ENCODE peak calls at places on chromosomes 16 and 17, in six cellular contexts. P, N, V, W, G and H are unnamed samples.

GRCh38 chr16:24054649-24055560 is 201.2 kb upstream of the CACNG3 start:
- DNase-seq in P (no peak), N (no peak), V (no peak), W (no peak), G (no peak), H (peak; percentile 89)

GRCh38 chr16:29717113-29717512 is 28.7 kb downstream of the C16orf54 start:
- DNase-seq in P (no peak), N (no peak), V (no peak), W (no peak), G (no peak), H (no peak)

GRCh38 chr16:66905633-66906539 is 12.8 kb downstream of the CDH16 start:
- DNase-seq in P (no peak), N (peak; percentile 74), V (peak; percentile 97), W (peak; percentile 23), G (peak; percentile 85), H (no peak)

GRCh38 chr16:10040136-10041080 is 141.8 kb downstream of the GRIN2A start:
- DNase-seq in P (no peak), N (no peak), V (no peak), W (no peak), G (no peak), H (no peak)

GRCh38 chr16:54817432-54817831 is 113.2 kb upstream of the IRX5 start:
- DNase-seq in P (peak; percentile 17), N (no peak), V (peak; percentile 23), W (peak; percentile 34), G (no peak), H (peak; percentile 15)

GRCh38 chr17:11486726-11487310 is 111.5 kb upstream of the DNAH9 start:
- DNase-seq in P (no peak), N (no peak), V (no peak), W (no peak), G (no peak), H (no peak)

GRCh38 chr17:75552847-75553552 is 27.5 kb downstream of the LLGL2 start:
- DNase-seq in P (peak; percentile 44), N (no peak), V (peak; percentile 69), W (no peak), G (no peak), H (no peak)

GRCh38 chr17:27977751-27978688 is 64.5 kb upstream of the NLK start:
- DNase-seq in P (no peak), N (no peak), V (no peak), W (no peak), G (no peak), H (peak; percentile 30)

GRCh38 chr17:17528696-17529652 is 32.8 kb upstream of the RASD1 start:
- DNase-seq in P (no peak), N (no peak), V (no peak), W (peak; percentile 29), G (peak; percentile 83), H (no peak)

GRCh38 chr16:85619089-85619850 is 6.1 kb downstream of the GSE1 start:
- DNase-seq in P (no peak), N (no peak), V (no peak), W (no peak), G (no peak), H (peak; percentile 69)

GRCh38 chr17:28864991-28865849 is 10.4 kb downstream of the ERAL1 start:
- DNase-seq in P (no peak), N (no peak), V (no peak), W (no peak), G (no peak), H (no peak)

GRCh38 chr17:42660692-42661345 is 1.7 kb downstream of the TUBG2 start:
- DNase-seq in P (peak; percentile 74), N (no peak), V (no peak), W (no peak), G (no peak), H (no peak)

GRCh38 chr17:62653002-62653830 is 25.7 kb downstream of the MRC2 start:
- DNase-seq in P (peak; percentile 46), N (peak; percentile 33), V (peak; percentile 45), W (peak; percentile 88), G (peak; percentile 43), H (peak; percentile 81)

GRCh38 chr17:5786510-5786875 is 202.2 kb upstream of the NLRP1 start:
- DNase-seq in P (no peak), N (no peak), V (no peak), W (peak; percentile 55), G (no peak), H (no peak)

GRCh38 chr17:46167826-46168569 is 25.2 kb downstream of the KANSL1 start:
- DNase-seq in P (no peak), N (no peak), V (no peak), W (no peak), G (no peak), H (no peak)

GRCh38 chr16:27784351-27785306 is 234.7 kb downstream of the KATNIP start:
- DNase-seq in P (no peak), N (no peak), V (peak; percentile 24), W (no peak), G (no peak), H (no peak)

GRCh38 chr16:80463303-80463702 is 77.5 kb upstream of the DYNLRB2 start:
- DNase-seq in P (no peak), N (no peak), V (no peak), W (no peak), G (peak; percentile 66), H (no peak)

GRCh38 chr16:4676826-4677225 is 16.5 kb upstream of the NUDT16L1 start:
- DNase-seq in P (no peak), N (no peak), V (no peak), W (no peak), G (peak; percentile 67), H (no peak)

GRCh38 chr17:34397265-34397664 is 34.2 kb upstream of the CCL1 start:
- DNase-seq in P (no peak), N (no peak), V (no peak), W (no peak), G (no peak), H (no peak)

GRCh38 chr17:27810902-27811557 is 10.7 kb upstream of the NOS2 start:
- DNase-seq in P (no peak), N (no peak), V (no peak), W (no peak), G (no peak), H (no peak)

GRCh38 chr16:68592466-68593337 is 52.4 kb upstream of the CDH3 start:
- DNase-seq in P (peak; percentile 11), N (peak; percentile 37), V (no peak), W (no peak), G (no peak), H (no peak)

GRCh38 chr16:22213801-22214200 is 7.7 kb downstream of the EEF2K start:
- DNase-seq in P (no peak), N (no peak), V (no peak), W (no peak), G (no peak), H (no peak)